ENCODE peak calls at places on chromosomes 1 and 21, in seven cellular contexts. W, M, A, Q, P, I and O are unnamed samples.

GRCh38 chr1:110339427-110340206 is 440 bp downstream of the RBM15 start:
- DNase-seq in W (peak; percentile 67), M (peak; percentile 75), A (peak; percentile 71), Q (peak; percentile 93), P (peak; percentile 41), I (peak; percentile 55), O (peak; percentile 56)

GRCh38 chr1:63350320-63350719 is 17.1 kb upstream of the ALG6 start:
- DNase-seq in W (no peak), M (no peak), A (no peak), Q (no peak), P (no peak), I (no peak), O (no peak)

GRCh38 chr1:65827346-65827745 is 34.7 kb downstream of the PDE4B start:
- DNase-seq in W (no peak), M (no peak), A (peak; percentile 9), Q (no peak), P (no peak), I (no peak), O (no peak)

GRCh38 chr21:44658913-44659595 is 1.3 kb downstream of the KRTAP12-3 start:
- DNase-seq in W (no peak), M (peak; percentile 46), A (no peak), Q (no peak), P (no peak), I (no peak), O (no peak)

GRCh38 chr1:177247777-177248176 is 77.0 kb downstream of the BRINP2 start:
- DNase-seq in W (no peak), M (no peak), A (no peak), Q (no peak), P (no peak), I (no peak), O (no peak)

GRCh38 chr1:32353886-32354570 is 8.3 kb downstream of the FAM229A start:
- DNase-seq in W (peak; percentile 68), M (no peak), A (peak; percentile 65), Q (peak; percentile 88), P (no peak), I (no peak), O (no peak)

GRCh38 chr1:118160825-118161224 is 24.2 kb downstream of the SPAG17 start:
- DNase-seq in W (no peak), M (no peak), A (peak; percentile 62), Q (no peak), P (no peak), I (no peak), O (no peak)

GRCh38 chr1:174262747-174263241 is 103.5 kb downstream of the RABGAP1L start:
- DNase-seq in W (no peak), M (peak; percentile 36), A (peak; percentile 58), Q (no peak), P (no peak), I (peak; percentile 52), O (no peak)

GRCh38 chr1:241045659-241046058 is 311.3 kb downstream of the RGS7 start:
- DNase-seq in W (no peak), M (peak; percentile 23), A (no peak), Q (no peak), P (no peak), I (no peak), O (no peak)

GRCh38 chr1:24635195-24635843 is 7.8 kb upstream of the SRRM1 start:
- DNase-seq in W (no peak), M (peak; percentile 71), A (peak; percentile 81), Q (no peak), P (no peak), I (peak; percentile 71), O (peak; percentile 62)

GRCh38 chr1:3480369-3480719 is 25.9 kb downstream of the ARHGEF16 start:
- DNase-seq in W (no peak), M (no peak), A (no peak), Q (no peak), P (no peak), I (no peak), O (no peak)

GRCh38 chr1:209708297-209708696 is 3.7 kb downstream of the HSD11B1 start:
- DNase-seq in W (no peak), M (peak; percentile 6), A (no peak), Q (no peak), P (no peak), I (no peak), O (no peak)

GRCh38 chr21:38196033-38196432 is 60.8 kb upstream of the KCNJ15 start:
- DNase-seq in W (no peak), M (no peak), A (no peak), Q (no peak), P (no peak), I (no peak), O (no peak)

GRCh38 chr1:31736675-31737074 is 27.5 kb downstream of the ADGRB2 start:
- DNase-seq in W (no peak), M (no peak), A (no peak), Q (peak; percentile 91), P (no peak), I (no peak), O (no peak)

GRCh38 chr1:156662588-156663055 is 14.6 kb downstream of the NES start:
- DNase-seq in W (no peak), M (no peak), A (no peak), Q (no peak), P (no peak), I (no peak), O (no peak)

GRCh38 chr1:200468264-200469001 is 58.6 kb upstream of the ZNF281 start:
- DNase-seq in W (no peak), M (no peak), A (peak; percentile 37), Q (no peak), P (no peak), I (no peak), O (no peak)

GRCh38 chr1:58726581-58726980 is 26.7 kb upstream of the MYSM1 start:
- DNase-seq in W (no peak), M (no peak), A (no peak), Q (no peak), P (no peak), I (no peak), O (no peak)

GRCh38 chr1:77282187-77282865 is 507 bp downstream of the AK5 start:
- DNase-seq in W (peak; percentile 28), M (peak; percentile 74), A (peak; percentile 23), Q (peak; percentile 71), P (peak; percentile 4), I (no peak), O (peak; percentile 39)

GRCh38 chr1:96309783-96310182 is 411.8 kb upstream of the PTBP2 start:
- DNase-seq in W (no peak), M (no peak), A (peak; percentile 84), Q (no peak), P (no peak), I (no peak), O (no peak)

GRCh38 chr1:192439373-192440025 is 122.7 kb downstream of the RGS21 start:
- DNase-seq in W (no peak), M (no peak), A (peak; percentile 88), Q (no peak), P (no peak), I (no peak), O (peak; percentile 53)

GRCh38 chr1:26438041-26438440 is 5.9 kb downstream of the DHDDS start:
- DNase-seq in W (no peak), M (no peak), A (no peak), Q (no peak), P (no peak), I (no peak), O (no peak)

GRCh38 chr1:45089711-45090110 is 77.7 kb downstream of the UROD start:
- DNase-seq in W (no peak), M (no peak), A (no peak), Q (no peak), P (no peak), I (no peak), O (no peak)

GRCh38 chr1:150366416-150367296 is 2.7 kb downstream of the RPRD2 start:
- DNase-seq in W (no peak), M (peak; percentile 22), A (peak; percentile 30), Q (no peak), P (no peak), I (no peak), O (no peak)

GRCh38 chr1:38376577-38376976 is 330.0 kb upstream of the POU3F1 start:
- DNase-seq in W (no peak), M (no peak), A (no peak), Q (no peak), P (no peak), I (no peak), O (no peak)

GRCh38 chr1:151546006-151546925 is 6.2 kb downstream of the TUFT1 start:
- DNase-seq in W (no peak), M (no peak), A (no peak), Q (no peak), P (no peak), I (no peak), O (no peak)

GRCh38 chr1:107544285-107544684 is 403.4 kb downstream of the NTNG1 start:
- DNase-seq in W (no peak), M (no peak), A (no peak), Q (no peak), P (no peak), I (no peak), O (no peak)

GRCh38 chr1:168482106-168482505 is 61.7 kb downstream of the XCL2 start:
- DNase-seq in W (no peak), M (peak; percentile 27), A (peak; percentile 59), Q (no peak), P (no peak), I (no peak), O (no peak)

GRCh38 chr21:18384771-18385170 is 18.8 kb downstream of the TMPRSS15 start:
- DNase-seq in W (no peak), M (peak; percentile 13), A (peak; percentile 15), Q (no peak), P (no peak), I (no peak), O (no peak)

GRCh38 chr1:61589382-61589765 is 135.6 kb downstream of the TM2D1 start:
- DNase-seq in W (peak; percentile 56), M (no peak), A (no peak), Q (no peak), P (no peak), I (no peak), O (no peak)

GRCh38 chr21:32413697-32414578 is 1.4 kb downstream of the EVA1C start:
- DNase-seq in W (no peak), M (peak; percentile 25), A (peak; percentile 55), Q (no peak), P (no peak), I (no peak), O (no peak)

GRCh38 chr1:20507248-20507563 is 745 bp downstream of the MUL1 start:
- DNase-seq in W (no peak), M (peak; percentile 49), A (no peak), Q (no peak), P (no peak), I (no peak), O (no peak)

GRCh38 chr1:169113613-169114119 is 7.2 kb downstream of the ATP1B1 start:
- DNase-seq in W (no peak), M (peak; percentile 52), A (peak; percentile 87), Q (no peak), P (no peak), I (no peak), O (peak; percentile 91)